ENCODE peak calls at places on chromosomes 2 and 18, in eight cellular contexts. H is activated naive CD4-positive, alpha-beta T cell treated with anti-CD3 and anti-CD28 coated beads, Interleukin-2, amount 50 U/mL, for 16 hours; B is H9; N is suprapubic skin; P is amniotic stem cell; G is GF-D8; T is HCT116; S is thoracic aorta. L is an unnamed sample.

GRCh38 chr2:112827786-112828185 is 8.8 kb downstream of the IL1B start:
- DNase-seq in H (no peak), B (no peak), N (no peak), P (no peak), G (no peak), T (no peak), S (no peak), L (no peak)

GRCh38 chr2:239253264-239253663 is 147.6 kb downstream of the HDAC4 start:
- DNase-seq in H (no peak), B (no peak), N (no peak), P (no peak), G (peak; percentile 75), T (no peak), S (no peak), L (peak; percentile 14)

GRCh38 chr2:76563730-76564129 is 853.0 kb upstream of the GCFC2 start:
- DNase-seq in H (no peak), B (no peak), N (no peak), P (no peak), G (no peak), T (no peak), S (no peak), L (no peak)

GRCh38 chr2:29398384-29399237 is 283.4 kb downstream of the CLIP4 start:
- DNase-seq in H (no peak), B (no peak), N (no peak), P (no peak), G (no peak), T (no peak), S (no peak), L (no peak)

GRCh38 chr2:10028988-10029874 is 14.1 kb upstream of the KLF11 start:
- DNase-seq in H (peak; percentile 34), B (peak; percentile 68), N (no peak), P (no peak), G (peak; percentile 7), T (no peak), S (no peak), L (no peak)

GRCh38 chr18:28961669-28962228 is 784.8 kb upstream of the CDH2 start:
- DNase-seq in H (no peak), B (peak; percentile 68), N (no peak), P (peak; percentile 8), G (peak; percentile 5), T (peak; percentile 39), S (no peak), L (no peak)

GRCh38 chr2:31235504-31235902 is 1.6 kb downstream of the EHD3 start:
- DNase-seq in H (no peak), B (no peak), N (no peak), P (peak; percentile 54), G (no peak), T (no peak), S (no peak), L (no peak)

GRCh38 chr2:239894276-239894675 is 130.9 kb downstream of the NDUFA10 start:
- DNase-seq in H (no peak), B (peak; percentile 6), N (no peak), P (no peak), G (no peak), T (no peak), S (no peak), L (no peak)

GRCh38 chr18:12516049-12516677 is 108.4 kb downstream of the PRELID3A start:
- DNase-seq in H (no peak), B (no peak), N (no peak), P (no peak), G (peak; percentile 71), T (no peak), S (no peak), L (no peak)

GRCh38 chr2:39925312-39925711 is 146.3 kb upstream of the THUMPD2 start:
- DNase-seq in H (no peak), B (no peak), N (no peak), P (no peak), G (no peak), T (no peak), S (no peak), L (no peak)

GRCh38 chr2:135985826-135986393 is 484 bp upstream of the DARS1 start:
- DNase-seq in H (peak; percentile 71), B (no peak), N (no peak), P (no peak), G (peak; percentile 76), T (no peak), S (no peak), L (peak; percentile 44)

GRCh38 chr18:39806519-39806918 is 2148.5 kb upstream of the PIK3C3 start:
- DNase-seq in H (no peak), B (no peak), N (no peak), P (no peak), G (peak; percentile 24), T (no peak), S (no peak), L (no peak)

GRCh38 chr2:26018184-26018716 is 15.6 kb upstream of the RAB10 start:
- DNase-seq in H (peak; percentile 18), B (peak; percentile 79), N (peak; percentile 79), P (peak; percentile 79), G (peak; percentile 24), T (peak; percentile 74), S (peak; percentile 55), L (no peak)

GRCh38 chr18:51622676-51623075 is 425.2 kb upstream of the MEX3C start:
- DNase-seq in H (no peak), B (no peak), N (no peak), P (no peak), G (no peak), T (no peak), S (no peak), L (no peak)

GRCh38 chr2:22525676-22526075 is 859.3 kb upstream of the KLHL29 start:
- DNase-seq in H (no peak), B (no peak), N (no peak), P (no peak), G (no peak), T (no peak), S (no peak), L (no peak)

GRCh38 chr2:100980046-100980445 is 22.0 kb upstream of the RPL31 start:
- DNase-seq in H (no peak), B (no peak), N (no peak), P (no peak), G (no peak), T (no peak), S (no peak), L (no peak)

GRCh38 chr2:210541280-210541902 is 15.0 kb upstream of the CPS1 start:
- DNase-seq in H (no peak), B (no peak), N (no peak), P (no peak), G (no peak), T (no peak), S (no peak), L (no peak)